ENCODE peak calls at places on chromosomes 11 and 22, in five cellular contexts. Y, J, Z, B and Q are unnamed samples.

GRCh38 chr11:46003647-46004046 is 81.2 kb downstream of the LARGE2 start:
- DNase-seq in Y (no peak), J (no peak), Z (no peak), B (no peak), Q (no peak)

GRCh38 chr11:65419773-65420481 is 2.7 kb upstream of the NEAT1 start:
- DNase-seq in Y (peak; percentile 46), J (peak; percentile 58), Z (peak; percentile 65), B (peak; percentile 95), Q (peak; percentile 76)

GRCh38 chr11:134524201-134524600 is 112.2 kb upstream of the B3GAT1 start:
- DNase-seq in Y (no peak), J (no peak), Z (no peak), B (peak; percentile 26), Q (no peak)

GRCh38 chr22:48396091-48396784 is 1431.4 kb downstream of the BRD1 start:
- DNase-seq in Y (no peak), J (no peak), Z (no peak), B (no peak), Q (no peak)

GRCh38 chr22:44574581-44575343 is 76.7 kb upstream of the RTL6 start:
- DNase-seq in Y (peak; percentile 62), J (no peak), Z (no peak), B (no peak), Q (no peak)

GRCh38 chr11:2202071-2202899 is 30.7 kb upstream of the TH start:
- DNase-seq in Y (peak; percentile 19), J (no peak), Z (no peak), B (peak; percentile 79), Q (no peak)

GRCh38 chr11:66069715-66070603 is at the start of gene PACS1:
- DNase-seq in Y (peak; percentile 94), J (peak; percentile 80), Z (peak; percentile 84), B (peak; percentile 88), Q (peak; percentile 72)

GRCh38 chr11:119673389-119674336 is 55.3 kb downstream of the NECTIN1 start:
- DNase-seq in Y (no peak), J (no peak), Z (no peak), B (no peak), Q (no peak)

GRCh38 chr11:117072517-117073218 is 25.6 kb downstream of the SIK3 start:
- DNase-seq in Y (no peak), J (no peak), Z (no peak), B (no peak), Q (no peak)

DNA sequence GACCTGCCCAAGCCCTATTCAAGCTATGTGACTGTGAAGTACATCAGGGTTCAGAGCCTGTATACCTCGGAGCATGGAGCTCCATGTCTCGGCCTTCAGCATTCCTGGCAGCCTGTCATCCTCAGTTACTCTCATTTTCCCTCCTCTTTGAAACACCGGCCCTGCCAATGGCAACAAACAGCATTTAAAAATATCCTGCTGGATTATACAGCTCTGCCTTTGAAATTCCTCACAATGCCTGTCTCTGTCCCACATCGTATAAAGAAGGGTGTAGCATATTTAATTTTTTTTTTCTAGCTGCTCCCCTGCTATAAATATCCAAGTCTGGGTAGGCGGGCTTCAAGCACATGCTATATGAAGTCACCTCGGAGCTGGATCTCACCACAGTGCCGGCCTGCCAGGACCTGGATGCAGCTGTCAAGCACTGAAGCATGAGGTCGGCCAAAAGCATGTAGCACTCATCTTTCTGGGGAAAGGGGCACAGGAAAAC is 11.8 kb downstream of the ABTB2 start:
- DNase-seq in Y (peak; percentile 26), J (no peak), Z (no peak), B (no peak), Q (peak; percentile 82)
- H3K4me1 ChIP-seq in Y (peaks cover 51% of the 10 kb centered on the region), J (no peaks in the 10 kb centered on the region), Z (peaks cover 12% of the 10 kb centered on the region), B (peaks cover 37% of the 10 kb centered on the region), Q (peaks cover 42% of the 10 kb centered on the region)

DNA sequence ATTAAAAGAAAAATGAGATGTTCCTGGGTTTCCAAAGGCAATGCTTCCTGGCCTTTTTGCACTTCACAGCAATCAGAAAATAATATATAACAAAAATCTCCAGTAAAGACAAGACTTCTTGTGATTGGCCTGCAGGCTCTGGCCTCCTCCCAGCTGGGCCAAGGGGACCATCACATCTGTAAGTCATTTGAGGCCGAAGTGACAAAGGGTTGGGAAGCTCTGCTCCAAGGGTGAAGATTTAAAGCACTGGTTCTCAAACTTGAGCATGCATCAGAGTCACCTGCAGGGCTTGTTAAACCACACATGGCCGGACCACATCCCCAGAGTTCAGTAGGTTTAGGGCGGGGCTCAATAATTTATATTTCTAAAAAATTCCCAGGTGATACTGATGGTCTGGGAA is 32.1 kb downstream of the ARFGAP2 start:
- DNase-seq in Y (no peak), J (no peak), Z (no peak), B (no peak), Q (no peak)
- H3K4me1 ChIP-seq in Y (peaks cover 2% of the 10 kb centered on the region), J (no peaks in the 10 kb centered on the region), Z (no peaks in the 10 kb centered on the region), B (peaks cover 10% of the 10 kb centered on the region), Q (peaks cover 13% of the 10 kb centered on the region)

GRCh38 chr11:96211433-96211832 is 131.6 kb downstream of the MAML2 start:
- DNase-seq in Y (no peak), J (peak; percentile 57), Z (no peak), B (no peak), Q (no peak)

GRCh38 chr11:96215826-96216225 is 127.2 kb downstream of the MAML2 start:
- DNase-seq in Y (no peak), J (peak; percentile 49), Z (no peak), B (no peak), Q (no peak)

GRCh38 chr11:96215094-96215782 is 127.8 kb downstream of the MAML2 start:
- DNase-seq in Y (no peak), J (peak; percentile 66), Z (no peak), B (no peak), Q (no peak)

GRCh38 chr11:96214745-96215093 is 128.3 kb downstream of the MAML2 start:
- DNase-seq in Y (no peak), J (no peak), Z (no peak), B (no peak), Q (no peak)

GRCh38 chr11:96213500-96213899 is 129.5 kb downstream of the MAML2 start:
- DNase-seq in Y (no peak), J (no peak), Z (no peak), B (no peak), Q (no peak)
- H3K4me1 ChIP-seq in Y (peaks cover 55% of the 10 kb centered on the region), J (peaks cover 96% of the 10 kb centered on the region), Z (peaks cover 7% of the 10 kb centered on the region), B (peaks cover 67% of the 10 kb centered on the region), Q (peaks cover 17% of the 10 kb centered on the region)

GRCh38 chr11:108926522-108927380 is 261.9 kb downstream of the DDX10 start:
- DNase-seq in Y (no peak), J (no peak), Z (peak; percentile 11), B (no peak), Q (no peak)

GRCh38 chr11:108933630-108934029 is 268.8 kb downstream of the DDX10 start:
- DNase-seq in Y (no peak), J (no peak), Z (no peak), B (no peak), Q (no peak)

GRCh38 chr11:108931168-108931567 is 266.3 kb downstream of the DDX10 start:
- DNase-seq in Y (no peak), J (no peak), Z (no peak), B (no peak), Q (no peak)

GRCh38 chr11:108927791-108928545 is 263.1 kb downstream of the DDX10 start:
- DNase-seq in Y (no peak), J (no peak), Z (no peak), B (no peak), Q (no peak)

DNA sequence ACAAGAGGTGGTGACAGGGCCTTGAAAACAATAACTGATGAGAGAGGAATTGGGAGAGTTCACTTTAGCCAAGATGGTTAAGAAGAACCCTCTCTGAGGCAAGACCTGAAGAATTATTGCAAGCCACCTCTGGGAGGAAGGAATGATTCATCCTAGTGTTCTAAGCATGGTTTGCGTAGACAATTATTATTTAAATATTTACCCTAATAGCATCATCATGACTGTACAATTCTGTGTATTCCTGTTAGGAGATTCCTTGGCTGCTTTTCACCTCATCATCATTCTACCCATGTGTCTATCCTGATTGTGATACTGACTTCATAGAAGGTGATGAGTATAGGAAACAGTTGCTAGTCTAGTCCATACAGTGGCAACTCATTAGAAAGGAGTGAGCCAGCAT is 264.4 kb downstream of the DDX10 start:
- DNase-seq in Y (no peak), J (no peak), Z (no peak), B (no peak), Q (no peak)
- H3K4me1 ChIP-seq in Y (peaks cover 37% of the 10 kb centered on the region), J (no peaks in the 10 kb centered on the region), Z (peaks cover 27% of the 10 kb centered on the region), B (no peaks in the 10 kb centered on the region), Q (no peaks in the 10 kb centered on the region)

DNA sequence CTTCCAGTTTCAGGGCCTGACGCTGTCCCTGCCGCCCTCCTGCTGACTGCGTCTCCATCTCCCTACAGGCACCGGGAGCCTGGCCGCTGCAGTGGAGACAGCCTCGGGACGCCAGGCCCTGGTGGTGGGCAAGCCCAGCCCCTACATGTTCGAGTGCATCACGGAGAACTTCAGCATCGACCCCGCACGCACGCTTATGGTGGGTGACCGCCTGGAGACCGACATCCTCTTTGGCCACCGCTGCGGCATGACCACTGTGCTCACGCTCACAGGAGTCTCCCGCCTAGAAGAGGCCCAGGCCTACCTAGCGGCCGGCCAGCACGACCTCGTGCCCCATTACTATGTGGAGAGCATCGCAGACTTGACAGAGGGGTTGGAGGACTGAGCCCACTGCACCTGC is 7.0 kb downstream of the PDXP start:
- DNase-seq in Y (no peak), J (no peak), Z (no peak), B (no peak), Q (no peak)
- H3K4me1 ChIP-seq in Y (peaks cover 11% of the 10 kb centered on the region), J (peaks cover 9% of the 10 kb centered on the region), Z (peaks cover 10% of the 10 kb centered on the region), B (peaks cover 17% of the 10 kb centered on the region), Q (peaks cover 30% of the 10 kb centered on the region)

DNA sequence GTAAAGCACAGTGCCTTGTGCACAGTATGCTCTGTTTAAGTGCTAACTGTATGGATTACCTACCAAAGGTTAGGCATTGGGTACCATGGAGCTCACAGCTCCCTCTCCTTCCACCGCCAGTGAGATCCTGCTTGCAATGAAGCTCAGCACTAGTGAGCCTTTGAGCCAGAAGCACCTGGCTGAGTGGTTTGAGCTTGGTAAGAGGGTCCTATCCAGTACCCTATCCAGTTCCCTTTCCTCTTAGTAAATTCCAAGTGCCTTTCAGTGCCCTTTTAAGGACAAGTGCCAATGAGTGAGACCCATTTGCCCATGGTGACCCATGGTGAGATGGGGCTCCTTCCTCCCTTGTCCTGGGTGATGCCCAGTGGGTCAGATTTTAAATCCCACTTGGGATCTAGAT is 43.1 kb upstream of the NAV2 start:
- DNase-seq in Y (no peak), J (no peak), Z (no peak), B (no peak), Q (no peak)
- H3K4me1 ChIP-seq in Y (no peaks in the 10 kb centered on the region), J (no peaks in the 10 kb centered on the region), Z (peaks cover 27% of the 10 kb centered on the region), B (peaks cover 30% of the 10 kb centered on the region), Q (no peaks in the 10 kb centered on the region)

GRCh38 chr11:115047631-115048030 is 369.3 kb downstream of the NXPE2 start:
- DNase-seq in Y (no peak), J (no peak), Z (no peak), B (no peak), Q (no peak)

DNA sequence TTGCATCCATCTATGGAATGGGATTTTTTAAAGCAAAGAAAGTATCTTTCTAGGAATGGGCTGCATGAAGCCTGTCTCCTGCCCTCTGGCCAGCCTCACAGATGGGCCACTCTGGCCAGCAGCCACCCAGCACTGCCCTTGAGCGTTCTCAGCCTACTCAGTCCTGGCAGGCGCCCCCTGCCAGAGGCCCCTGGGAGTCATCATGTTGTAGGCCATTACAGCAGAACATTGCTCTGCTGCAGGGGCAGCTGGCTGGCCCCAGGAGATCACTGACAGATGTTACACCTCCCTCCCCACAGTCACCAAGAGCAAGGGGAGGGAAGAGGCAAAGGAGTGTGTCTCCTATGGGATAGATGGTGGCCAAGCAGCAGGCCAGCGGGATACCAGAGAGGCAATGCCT is 363.7 kb downstream of the NXPE2 start:
- DNase-seq in Y (peak; percentile 51), J (no peak), Z (no peak), B (no peak), Q (no peak)
- H3K4me1 ChIP-seq in Y (no peaks in the 10 kb centered on the region), J (no peaks in the 10 kb centered on the region), Z (no peaks in the 10 kb centered on the region), B (no peaks in the 10 kb centered on the region), Q (no peaks in the 10 kb centered on the region)